ENCODE peak calls at places on chromosomes 3 and 15, in nine cellular contexts. Q, K, M, B, U, F, E, N and A are unnamed samples.
A peak's percentile ranks its signal among the peaks of the same experiment; 100 is the strongest.

GRCh38 chr3:129615751-129616281 is 9.3 kb upstream of the PLXND1 start:
- DNase-seq in Q (no peak), K (no peak), M (no peak), B (no peak), U (no peak), F (no peak), E (no peak), N (no peak), A (no peak)

GRCh38 chr3:182349951-182350350 is 443.4 kb upstream of the ATP11B start:
- DNase-seq in Q (no peak), K (no peak), M (no peak), B (no peak), U (no peak), F (no peak), E (no peak), N (no peak), A (no peak)

GRCh38 chr3:101851833-101852232 is 2.5 kb downstream of the NFKBIZ start:
- DNase-seq in Q (no peak), K (no peak), M (no peak), B (no peak), U (no peak), F (no peak), E (no peak), N (no peak), A (no peak)

GRCh38 chr3:81363816-81364215 is 397.6 kb downstream of the GBE1 start:
- DNase-seq in Q (no peak), K (no peak), M (no peak), B (no peak), U (no peak), F (no peak), E (no peak), N (no peak), A (no peak)

GRCh38 chr3:99747915-99748314 is 69.7 kb upstream of the CMSS1 start:
- DNase-seq in Q (no peak), K (no peak), M (no peak), B (no peak), U (no peak), F (no peak), E (no peak), N (no peak), A (no peak)

GRCh38 chr3:63279000-63279366 is 875 bp downstream of the SYNPR start:
- DNase-seq in Q (no peak), K (no peak), M (no peak), B (no peak), U (no peak), F (peak; percentile 15), E (no peak), N (peak; percentile 83), A (no peak)

GRCh38 chr15:62607643-62608042 is 434.9 kb upstream of the TPM1 start:
- DNase-seq in Q (peak; percentile 17), K (no peak), M (no peak), B (no peak), U (no peak), F (no peak), E (no peak), N (no peak), A (no peak)

GRCh38 chr3:18425641-18426403 is 683 bp upstream of the SATB1 start:
- DNase-seq in Q (peak; percentile 84), K (no peak), M (no peak), B (peak; percentile 45), U (peak; percentile 79), F (peak; percentile 27), E (peak; percentile 61), N (peak; percentile 81), A (no peak)

GRCh38 chr3:100982710-100983109 is 10.5 kb downstream of the ABI3BP start:
- DNase-seq in Q (no peak), K (no peak), M (no peak), B (no peak), U (no peak), F (no peak), E (no peak), N (no peak), A (no peak)

GRCh38 chr3:107674371-107674770 is 151.6 kb downstream of the BBX start:
- DNase-seq in Q (no peak), K (no peak), M (no peak), B (no peak), U (no peak), F (no peak), E (no peak), N (peak; percentile 17), A (peak; percentile 73)

GRCh38 chr3:164673738-164674137 is 404.6 kb downstream of the SI start:
- DNase-seq in Q (no peak), K (no peak), M (no peak), B (no peak), U (no peak), F (no peak), E (no peak), N (no peak), A (no peak)

GRCh38 chr3:149247929-149248691 is 26.5 kb upstream of the CP start:
- DNase-seq in Q (peak; percentile 81), K (no peak), M (no peak), B (no peak), U (no peak), F (no peak), E (no peak), N (no peak), A (no peak)

GRCh38 chr3:75906555-75907112 is 121.3 kb upstream of the ZNF717 start:
- DNase-seq in Q (no peak), K (no peak), M (peak; percentile 57), B (no peak), U (no peak), F (peak; percentile 51), E (peak; percentile 11), N (peak; percentile 85), A (no peak)

GRCh38 chr15:67777773-67778172 is 47.5 kb upstream of the SKOR1 start:
- DNase-seq in Q (no peak), K (no peak), M (no peak), B (no peak), U (no peak), F (no peak), E (no peak), N (no peak), A (no peak)

GRCh38 chr3:190519886-190520285 is 6.0 kb downstream of the IL1RAP start:
- DNase-seq in Q (no peak), K (no peak), M (no peak), B (no peak), U (no peak), F (no peak), E (no peak), N (no peak), A (no peak)

GRCh38 chr3:113575191-113575590 is 42.8 kb downstream of the SIDT1 start:
- DNase-seq in Q (no peak), K (no peak), M (peak; percentile 10), B (no peak), U (peak; percentile 50), F (no peak), E (no peak), N (peak; percentile 57), A (no peak)

GRCh38 chr3:48220746-48221145 is 2.5 kb upstream of the CAMP start:
- DNase-seq in Q (no peak), K (no peak), M (no peak), B (no peak), U (no peak), F (no peak), E (no peak), N (no peak), A (no peak)

GRCh38 chr3:37126856-37127255 is 47.5 kb downstream of the LRRFIP2 start:
- DNase-seq in Q (no peak), K (no peak), M (no peak), B (no peak), U (no peak), F (no peak), E (no peak), N (no peak), A (no peak)

GRCh38 chr3:126414961-126415660 is 20.4 kb downstream of the CFAP100 start:
- DNase-seq in Q (no peak), K (no peak), M (no peak), B (no peak), U (no peak), F (no peak), E (no peak), N (no peak), A (peak; percentile 42)

GRCh38 chr3:36704280-36704679 is 60.1 kb downstream of the DCLK3 start:
- DNase-seq in Q (no peak), K (no peak), M (no peak), B (no peak), U (no peak), F (no peak), E (no peak), N (no peak), A (no peak)

GRCh38 chr3:50372349-50372748 is 13.0 kb upstream of the TMEM115 start:
- DNase-seq in Q (no peak), K (no peak), M (no peak), B (no peak), U (peak; percentile 87), F (no peak), E (no peak), N (peak; percentile 49), A (no peak)

GRCh38 chr3:192827208-192827607 is 90.4 kb downstream of the MB21D2 start:
- DNase-seq in Q (no peak), K (no peak), M (no peak), B (no peak), U (no peak), F (no peak), E (no peak), N (no peak), A (no peak)

GRCh38 chr3:31544634-31545033 is 11.9 kb downstream of the STT3B start:
- DNase-seq in Q (no peak), K (no peak), M (no peak), B (no peak), U (no peak), F (no peak), E (no peak), N (no peak), A (no peak)

GRCh38 chr3:139353920-139354556 is 10.2 kb downstream of the MRPS22 start:
- DNase-seq in Q (no peak), K (no peak), M (peak; percentile 26), B (no peak), U (no peak), F (peak; percentile 65), E (no peak), N (no peak), A (no peak)